ENCODE peak calls at places on chromosomes 11 and 22, in seven cellular contexts. R is pancreas, W is lung, M is mesendoderm, Q is cardiac muscle cell, E is mammary epithelial cell, H is iPS DF 6.9. F is an unnamed sample. For H3K4me1, the result is how much of the 10 kb centered on the place peaks cover.

GRCh38 chr11:125168875-125169537 is 4.5 kb downstream of the PKNOX2 start:
- DNase-seq in Q (peak), W (no peak), H (no peak), E (no peak), M (peak), R (no peak), F (no peak)

GRCh38 chr11:65060913-65061408 is 2.6 kb upstream of the NAALADL1 start:
- DNase-seq in M (peak), R (no peak), Q (peak), H (no peak), E (peak), W (no peak), F (no peak)

GRCh38 chr22:43831561-43832392 is 19.7 kb upstream of the EFCAB6 start:
- DNase-seq in R (peak), W (no peak), M (no peak), Q (no peak), E (no peak), H (no peak), F (no peak)

GRCh38 chr22:40451230-40451629 is 80.8 kb downstream of the SGSM3 start:
- DNase-seq in M (no peak), H (no peak), W (no peak), E (no peak), Q (no peak), R (no peak), F (no peak)

GRCh38 chr11:92211576-92212167 is 12.9 kb upstream of the FAT3 start:
- DNase-seq in Q (peak), W (no peak), M (peak), H (no peak), E (peak), R (no peak), F (peak)

GRCh38 chr22:19800761-19801244 is 40.2 kb downstream of the TBX1 start:
- DNase-seq in E (no peak), R (no peak), W (no peak), H (peak), Q (peak), M (peak), F (no peak)

GRCh38 chr11:113249491-113249763 is 65.0 kb upstream of the TTC12 start:
- DNase-seq in R (no peak), W (no peak), M (peak), E (no peak), Q (peak), H (no peak), F (no peak)

GRCh38 chr11:85759915-85760314 is 51.0 kb downstream of the SYTL2 start:
- DNase-seq in Q (peak), R (no peak), H (no peak), M (peak), W (no peak), E (peak), F (peak)

GRCh38 chr11:1560011-1560579 is 12.0 kb downstream of the DUSP8 start:
- DNase-seq in W (no peak), H (no peak), M (no peak), Q (no peak), R (peak), E (no peak), F (no peak)

GRCh38 chr22:48118654-48119053 is 1356.2 kb downstream of the TBC1D22A start:
- DNase-seq in M (no peak), H (no peak), Q (no peak), E (no peak), W (no peak), R (no peak), F (no peak)

GRCh38 chr22:42283288-42284229 is 13.1 kb upstream of the TCF20 start:
- DNase-seq in M (peak), H (no peak), W (no peak), Q (peak), E (no peak), R (peak), F (peak)

GRCh38 chr22:42282943-42283287 is 12.5 kb upstream of the TCF20 start:
- DNase-seq in E (no peak), W (no peak), H (no peak), Q (peak), R (no peak), M (no peak), F (no peak)

GRCh38 chr22:42281284-42281683 is 10.8 kb upstream of the TCF20 start:
- DNase-seq in E (no peak), W (no peak), R (no peak), H (no peak), M (no peak), Q (no peak), F (no peak)

GRCh38 chr22:42281706-42282251 is 11.3 kb upstream of the TCF20 start:
- DNase-seq in E (no peak), R (no peak), H (no peak), Q (no peak), W (no peak), M (no peak), F (peak)

GRCh38 chr22:42282252-42282942 is 11.9 kb upstream of the TCF20 start:
- DNase-seq in H (no peak), E (no peak), R (no peak), W (no peak), M (no peak), Q (no peak), F (no peak)
- H3K27ac ChIP-seq in H (no peak), E (no peak), R (no peak), W (no peak), M (no peak), Q (no peak), F (no peak)

DNA sequence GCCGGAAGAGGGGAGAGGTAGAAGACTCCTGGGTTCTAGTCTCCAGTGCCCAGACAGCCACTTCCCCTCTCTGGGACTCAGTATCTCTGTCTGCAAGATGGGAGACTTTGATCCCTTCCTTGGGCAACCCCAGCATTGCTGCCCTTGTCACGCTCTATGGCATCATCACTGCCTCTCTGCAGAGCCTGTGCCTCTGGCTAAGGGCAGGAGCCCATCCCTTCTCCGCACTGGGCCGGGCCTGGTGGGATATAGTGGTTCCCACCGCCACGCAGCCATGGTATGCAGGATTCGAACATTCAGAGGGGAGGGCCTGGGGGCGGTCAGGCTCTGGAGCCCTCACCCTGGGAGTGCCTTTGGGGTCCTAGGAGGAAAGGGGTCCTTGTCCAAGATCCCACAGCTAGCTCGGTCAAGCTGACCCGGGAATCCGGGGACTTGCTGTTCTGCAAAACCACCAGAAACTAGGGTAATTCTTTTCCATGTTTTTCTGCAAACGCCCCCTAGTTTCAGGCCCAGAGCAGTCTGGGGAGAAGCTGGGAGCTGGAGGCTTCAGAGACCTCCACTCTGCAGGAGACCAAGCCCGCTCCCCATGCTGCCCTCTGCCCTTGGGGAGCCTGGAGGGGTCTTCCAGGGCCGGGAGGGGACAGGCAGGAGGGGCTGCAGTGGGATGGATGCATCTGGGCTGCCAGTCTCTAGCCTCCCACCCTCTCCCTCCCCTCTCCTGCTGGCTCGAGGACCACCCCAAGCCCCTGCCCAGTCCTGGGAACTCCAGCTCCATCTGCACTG is 24.4 kb upstream of the CBX7 start:
- DNase-seq in M (no peak), W (no peak), E (no peak), R (no peak), Q (no peak), H (no peak), F (no peak)
- H3K4me1 ChIP-seq in M (under half), W (under half), E (under half), R (under half), Q (under half), H (under half), F (under half)

DNA sequence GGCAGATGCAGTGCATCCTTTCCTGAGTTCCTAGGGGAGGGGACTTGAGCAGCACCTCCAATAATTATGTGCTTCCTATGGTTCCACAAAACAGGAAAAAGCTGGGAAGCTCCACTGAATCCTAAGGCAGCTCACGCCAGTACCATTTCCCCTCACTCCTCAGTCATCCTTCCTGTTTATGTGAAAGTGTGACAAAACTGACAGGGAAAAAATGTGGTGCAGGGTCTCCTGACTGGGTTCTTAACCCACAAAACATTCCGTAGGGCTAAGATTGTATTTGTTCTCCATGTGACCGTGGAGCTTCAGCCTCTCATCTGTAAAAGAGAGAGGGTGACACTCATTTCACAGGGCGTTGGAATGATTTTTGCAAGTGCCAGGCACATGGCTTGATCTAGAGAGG is 12.2 kb upstream of the LYVE1 start:
- DNase-seq in H (no peak), R (no peak), M (no peak), W (no peak), E (no peak), Q (no peak), F (no peak)
- H3K27ac ChIP-seq in H (no peak), R (no peak), M (no peak), W (no peak), E (no peak), Q (no peak), F (no peak)

GRCh38 chr11:44598831-44599230 is 33.4 kb downstream of the CD82 start:
- DNase-seq in Q (no peak), R (no peak), E (no peak), H (no peak), W (no peak), M (no peak), F (no peak)
- H3K4me1 ChIP-seq in Q (under half), R (under half), E (under half), H (under half), W (under half), M (under half), F (half or more)

GRCh38 chr11:72039108-72039850 is 40.6 kb downstream of the IL18BP start:
- DNase-seq in H (no peak), E (no peak), Q (peak), M (no peak), R (no peak), W (peak), F (no peak)

GRCh38 chr11:72040497-72041363 is 39.6 kb downstream of the NUMA1 start:
- DNase-seq in R (peak), M (peak), Q (peak), E (peak), H (peak), W (peak), F (peak)

GRCh38 chr11:72036687-72037086 is 38.0 kb downstream of the IL18BP start:
- DNase-seq in R (no peak), H (no peak), E (no peak), W (no peak), Q (no peak), M (no peak), F (no peak)

GRCh38 chr11:72038491-72038890 is 39.8 kb downstream of the IL18BP start:
- DNase-seq in Q (peak), E (peak), H (no peak), W (peak), R (no peak), M (no peak), F (no peak)

GRCh38 chr11:72037554-72038311 is 39.0 kb downstream of the IL18BP start:
- DNase-seq in R (no peak), M (no peak), Q (no peak), E (peak), H (no peak), W (no peak), F (peak)
- H3K27ac ChIP-seq in R (peak), M (no peak), Q (peak), E (no peak), H (no peak), W (peak), F (no peak)